ENCODE peak calls at places on chromosomes 2 and 18, in four cellular contexts. One of them, this sample, is unnamed. For H3K4me1 and H3K9me3, the result is how much of the 10 kb centered on the place peaks cover.

GRCh38 chr2:216328347-216328746 is 43.9 kb downstream of the MARCHF4 start:
- DNase-seq in fibroblast of lung: peak
- DNase-seq in tibial nerve: no peak
- DNase-seq in HepG2: peak
- DNase-seq in this sample: no peak

GRCh38 chr18:32771169-32771751 is 1.6 kb downstream of the KLHL14 start:
- DNase-seq in HepG2: peak
- DNase-seq in tibial nerve: no peak
- DNase-seq in fibroblast of lung: no peak
- DNase-seq in this sample: no peak

GRCh38 chr2:129911363-129912065 is 68.0 kb upstream of the RAB6C start:
- DNase-seq in tibial nerve: no peak
- DNase-seq in fibroblast of lung: no peak
- DNase-seq in HepG2: no peak
- DNase-seq in this sample: no peak

GRCh38 chr2:94273242-94273641 is 598.0 kb upstream of the TEKT4 start:
- DNase-seq in HepG2: no peak
- DNase-seq in tibial nerve: no peak
- DNase-seq in fibroblast of lung: no peak
- DNase-seq in this sample: no peak

GRCh38 chr2:28583899-28584553 is 88.2 kb downstream of the PLB1 start:
- DNase-seq in HepG2: peak
- DNase-seq in fibroblast of lung: peak
- DNase-seq in tibial nerve: peak
- DNase-seq in this sample: peak

GRCh38 chr2:88753833-88754584 is 62.5 kb downstream of the RPIA start:
- DNase-seq in fibroblast of lung: peak
- DNase-seq in tibial nerve: no peak
- DNase-seq in HepG2: no peak
- DNase-seq in this sample: no peak

GRCh38 chr18:30086351-30086750 is 956.2 kb downstream of the DSC3 start:
- DNase-seq in HepG2: no peak
- DNase-seq in tibial nerve: no peak
- DNase-seq in fibroblast of lung: no peak
- DNase-seq in this sample: no peak

GRCh38 chr2:119028327-119029174 is 86.6 kb downstream of the MARCO start:
- DNase-seq in tibial nerve: no peak
- DNase-seq in HepG2: peak
- DNase-seq in fibroblast of lung: peak
- DNase-seq in this sample: no peak

GRCh38 chr2:236661064-236661761 is 91.6 kb downstream of the ACKR3 start:
- DNase-seq in fibroblast of lung: no peak
- DNase-seq in HepG2: no peak
- DNase-seq in tibial nerve: no peak
- DNase-seq in this sample: no peak

GRCh38 chr2:149720615-149721014 is 133.0 kb upstream of the MMADHC start:
- DNase-seq in HepG2: no peak
- DNase-seq in fibroblast of lung: peak
- DNase-seq in tibial nerve: no peak
- DNase-seq in this sample: peak

GRCh38 chr2:238714038-238714528 is 133.8 kb upstream of the TWIST2 start:
- DNase-seq in tibial nerve: no peak
- DNase-seq in HepG2: no peak
- DNase-seq in fibroblast of lung: no peak
- DNase-seq in this sample: no peak

GRCh38 chr2:224333631-224334030 is 68.3 kb downstream of the FAM124B start:
- DNase-seq in HepG2: no peak
- DNase-seq in tibial nerve: no peak
- DNase-seq in fibroblast of lung: peak
- DNase-seq in this sample: no peak

GRCh38 chr2:134207589-134208209 is 46.2 kb upstream of the MGAT5 start:
- DNase-seq in tibial nerve: peak
- DNase-seq in fibroblast of lung: peak
- DNase-seq in HepG2: peak
- DNase-seq in this sample: peak

GRCh38 chr2:200968735-200969134 is 5.3 kb upstream of the ORC2 start:
- DNase-seq in HepG2: peak
- DNase-seq in fibroblast of lung: no peak
- DNase-seq in tibial nerve: no peak
- DNase-seq in this sample: no peak

GRCh38 chr18:28112056-28112470 is 64.9 kb downstream of the CDH2 start:
- DNase-seq in HepG2: no peak
- DNase-seq in tibial nerve: no peak
- DNase-seq in fibroblast of lung: peak
- DNase-seq in this sample: no peak

DNA sequence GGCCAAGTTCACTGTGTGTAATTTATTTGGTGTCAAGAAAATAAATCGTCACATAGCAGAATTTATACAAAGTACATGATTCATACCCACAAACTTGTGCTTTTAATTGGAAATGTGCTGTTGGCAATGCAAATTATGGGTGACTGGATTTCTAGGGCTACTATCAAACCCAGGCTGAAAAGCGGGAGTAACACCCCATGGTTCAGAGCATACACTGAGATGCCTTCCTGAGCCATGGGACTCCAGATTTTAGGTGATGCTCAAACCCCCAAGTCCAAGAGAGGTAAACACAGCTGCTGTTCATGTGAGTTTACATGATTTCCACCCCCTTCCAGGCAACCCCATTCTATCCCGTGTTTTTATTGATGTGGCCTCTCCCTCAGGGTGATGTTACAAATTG is 565.9 kb upstream of the ID2 start:
- DNase-seq in fibroblast of lung: peak
- DNase-seq in HepG2: no peak
- DNase-seq in tibial nerve: no peak
- DNase-seq in this sample: no peak
- H3K4me1 ChIP-seq in fibroblast of lung: under half
- H3K4me1 ChIP-seq in HepG2: half or more
- H3K4me1 ChIP-seq in tibial nerve: under half
- H3K4me1 ChIP-seq in this sample: under half

DNA sequence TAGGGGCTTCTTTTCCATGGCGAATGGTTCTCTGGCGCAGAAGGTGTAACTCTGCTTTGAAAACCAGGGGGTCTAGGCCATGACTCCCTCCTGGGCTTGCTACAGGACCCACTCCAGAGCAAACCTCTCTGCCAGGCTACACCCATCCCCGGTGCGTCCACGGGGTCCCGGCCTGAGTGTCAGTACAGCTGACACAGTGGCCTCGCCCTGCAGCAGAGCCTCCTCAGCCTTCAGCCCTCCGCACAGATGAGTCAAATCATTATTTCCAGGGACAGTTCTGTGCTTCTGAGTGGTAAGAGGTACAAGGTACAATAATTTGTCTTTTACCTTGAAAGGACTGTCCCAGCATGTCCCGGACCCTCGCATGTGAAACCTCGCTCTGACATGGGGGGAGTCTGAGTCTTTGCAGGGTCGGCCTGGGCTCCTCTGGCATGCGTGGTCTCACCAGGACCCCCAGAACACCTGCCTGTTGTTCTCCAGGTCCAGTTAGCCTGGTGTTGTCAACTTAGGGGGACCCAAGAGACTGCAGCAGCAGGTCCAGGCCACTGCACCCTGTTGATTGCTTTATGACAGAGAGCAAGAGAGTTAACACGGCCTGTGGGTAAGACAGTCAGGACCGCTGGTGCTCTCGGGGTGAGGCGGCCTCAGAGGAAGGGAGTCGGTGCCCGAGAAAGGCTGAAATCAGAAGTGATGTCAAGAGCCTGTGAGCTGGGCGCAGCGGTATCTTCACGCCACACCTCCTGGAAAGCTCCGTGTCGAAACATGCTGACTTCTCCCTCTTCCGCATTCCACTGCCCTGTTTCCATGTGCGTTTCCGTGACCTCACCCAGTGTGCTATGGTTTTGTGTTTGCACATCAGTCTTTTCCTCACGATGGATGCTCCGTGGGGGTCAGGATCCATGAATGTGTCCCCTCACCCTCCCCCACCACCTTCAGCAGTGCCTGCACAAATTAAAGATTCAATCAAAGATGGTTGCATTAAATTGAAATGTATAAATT is 340.1 kb downstream of the EIPR1 start:
- DNase-seq in fibroblast of lung: no peak
- DNase-seq in tibial nerve: no peak
- DNase-seq in HepG2: no peak
- DNase-seq in this sample: no peak
- H3K9me3 ChIP-seq in fibroblast of lung: under half
- H3K9me3 ChIP-seq in tibial nerve: under half
- H3K9me3 ChIP-seq in HepG2: under half
- H3K9me3 ChIP-seq in this sample: under half

DNA sequence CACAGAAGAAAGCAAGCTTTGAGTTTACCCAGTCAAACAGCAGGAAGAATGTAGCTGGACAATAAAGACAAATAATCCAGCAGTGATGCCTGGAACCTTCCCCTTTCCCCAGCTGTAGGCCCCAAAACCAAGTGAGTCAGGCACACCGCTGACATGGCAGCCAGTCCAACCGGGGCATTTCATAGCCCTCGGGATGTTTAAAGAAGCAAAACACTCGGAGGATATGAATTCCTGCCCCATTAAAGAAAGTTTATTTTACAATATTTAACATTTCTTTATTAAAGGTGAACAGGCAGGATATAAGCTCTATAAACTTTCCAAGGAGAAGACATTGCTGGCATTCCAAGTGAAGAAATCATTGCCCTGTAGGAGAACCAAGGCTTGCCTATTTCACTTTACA is 507.6 kb upstream of the TNP1 start:
- DNase-seq in fibroblast of lung: no peak
- DNase-seq in tibial nerve: no peak
- DNase-seq in HepG2: no peak
- DNase-seq in this sample: no peak
- H3K27ac ChIP-seq in fibroblast of lung: no peak
- H3K27ac ChIP-seq in tibial nerve: no peak
- H3K27ac ChIP-seq in HepG2: no peak
- H3K27ac ChIP-seq in this sample: no peak

GRCh38 chr2:217901826-217902225 is 101.0 kb downstream of the TNS1 start:
- DNase-seq in fibroblast of lung: peak
- DNase-seq in HepG2: peak
- DNase-seq in tibial nerve: no peak
- DNase-seq in this sample: no peak
- H3K4me1 ChIP-seq in fibroblast of lung: under half
- H3K4me1 ChIP-seq in HepG2: half or more
- H3K4me1 ChIP-seq in tibial nerve: half or more
- H3K4me1 ChIP-seq in this sample: half or more

GRCh38 chr18:14927701-14928100 is 179.7 kb downstream of the ANKRD30B start:
- DNase-seq in tibial nerve: no peak
- DNase-seq in HepG2: no peak
- DNase-seq in fibroblast of lung: no peak
- DNase-seq in this sample: no peak
- H3K9me3 ChIP-seq in tibial nerve: under half
- H3K9me3 ChIP-seq in HepG2: under half
- H3K9me3 ChIP-seq in fibroblast of lung: under half
- H3K9me3 ChIP-seq in this sample: under half

GRCh38 chr2:193272011-193272410 is 1077.3 kb upstream of the TMEFF2 start:
- DNase-seq in HepG2: no peak
- DNase-seq in fibroblast of lung: no peak
- DNase-seq in tibial nerve: no peak
- DNase-seq in this sample: no peak

GRCh38 chr2:193267496-193268002 is 1072.8 kb upstream of the TMEFF2 start:
- DNase-seq in HepG2: no peak
- DNase-seq in tibial nerve: no peak
- DNase-seq in fibroblast of lung: no peak
- DNase-seq in this sample: no peak

GRCh38 chr2:193276069-193276468 is 1081.3 kb upstream of the TMEFF2 start:
- DNase-seq in tibial nerve: no peak
- DNase-seq in HepG2: no peak
- DNase-seq in fibroblast of lung: no peak
- DNase-seq in this sample: no peak

GRCh38 chr2:193276560-193276959 is 1081.8 kb upstream of the TMEFF2 start:
- DNase-seq in HepG2: no peak
- DNase-seq in tibial nerve: no peak
- DNase-seq in fibroblast of lung: no peak
- DNase-seq in this sample: no peak

GRCh38 chr2:193270816-193271215 is 1076.1 kb upstream of the TMEFF2 start:
- DNase-seq in tibial nerve: no peak
- DNase-seq in HepG2: no peak
- DNase-seq in fibroblast of lung: no peak
- DNase-seq in this sample: no peak
- H3K27ac ChIP-seq in tibial nerve: no peak
- H3K27ac ChIP-seq in HepG2: no peak
- H3K27ac ChIP-seq in fibroblast of lung: no peak
- H3K27ac ChIP-seq in this sample: no peak

GRCh38 chr18:55317832-55318231 is 270.2 kb downstream of the TCF4 start:
- DNase-seq in fibroblast of lung: peak
- DNase-seq in HepG2: no peak
- DNase-seq in tibial nerve: no peak
- DNase-seq in this sample: no peak
- H3K4me1 ChIP-seq in fibroblast of lung: under half
- H3K4me1 ChIP-seq in HepG2: under half
- H3K4me1 ChIP-seq in tibial nerve: under half
- H3K4me1 ChIP-seq in this sample: under half

DNA sequence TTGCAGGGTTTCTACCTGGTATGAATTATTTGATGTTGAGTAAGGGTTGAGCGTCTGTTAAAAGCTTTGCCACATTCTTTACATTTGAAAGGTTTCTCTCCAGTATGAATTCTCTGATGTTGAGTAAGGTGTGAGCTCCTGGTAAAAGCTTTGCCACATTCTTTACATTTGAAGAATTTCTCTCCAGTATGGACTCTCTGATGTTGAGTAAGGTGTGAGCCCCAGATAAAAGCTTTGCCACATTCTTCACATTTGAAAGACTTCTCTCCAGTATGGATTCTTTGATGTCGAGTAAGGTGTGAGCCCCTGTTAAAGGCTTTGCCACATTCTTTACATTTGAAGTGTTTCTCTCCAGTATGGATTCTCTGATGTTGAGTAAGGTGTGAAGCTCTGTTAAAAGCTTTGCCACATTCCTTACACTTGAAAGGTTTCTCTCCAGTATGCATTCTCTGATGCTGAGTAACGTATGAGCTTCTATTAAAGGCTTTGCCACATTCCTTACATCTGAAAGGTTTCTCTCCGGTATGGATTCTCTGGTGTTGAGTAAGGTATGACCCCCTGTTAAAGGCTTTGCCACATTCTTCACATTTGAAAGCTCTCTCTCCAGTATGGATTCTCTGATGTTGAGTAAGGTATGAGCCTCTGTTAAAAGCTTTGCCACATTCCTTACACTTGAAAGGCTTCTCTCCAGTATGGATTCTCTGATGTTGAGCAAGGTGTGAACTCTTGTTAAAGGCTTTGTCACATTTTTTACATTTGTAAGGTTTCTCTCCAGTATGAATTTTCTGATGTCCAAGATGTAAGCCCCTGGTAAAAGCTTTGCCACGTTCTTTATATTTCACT is 27.1 kb downstream of the ZNF519 start:
- DNase-seq in fibroblast of lung: no peak
- DNase-seq in HepG2: peak
- DNase-seq in tibial nerve: no peak
- DNase-seq in this sample: no peak
- H3K9me3 ChIP-seq in fibroblast of lung: under half
- H3K9me3 ChIP-seq in HepG2: half or more
- H3K9me3 ChIP-seq in tibial nerve: under half
- H3K9me3 ChIP-seq in this sample: under half

This sample was measured in heart right ventricle.